ENCODE peak calls at places on chromosomes 1 and 21, in seven cellular contexts. B is NCI-H1105 treated with DMSO at 0.1 percent for 48 hours; J is stimulated activated naive CD8-positive, alpha-beta T cell treated with anti-CD3 and anti-CD28 coated beads, Interleukin-15, Interleukin-2, amounts not matched to agents 100 U/mL and 50 U/mL, for 24 hours; N is HFF-Myc; T is GM23248; D is D341Med; E is renal cortical epithelial cell. O is an unnamed sample.

GRCh38 chr1:176696109-176696508 is 233.1 kb downstream of the PAPPA2 start:
- DNase-seq in B (peak), J (no peak), N (no peak), T (peak), D (no peak), E (peak), O (peak)

GRCh38 chr1:145792484-145792883 is 31.4 kb downstream of the RNF115 start:
- DNase-seq in B (no peak), J (no peak), N (no peak), T (no peak), D (no peak), E (no peak), O (no peak)

GRCh38 chr1:156104065-156104810 is 10.3 kb upstream of the LMNA start:
- DNase-seq in B (peak), J (peak), N (peak), T (peak), D (peak), E (peak), O (peak)

GRCh38 chr1:228174482-228175315 is 9.1 kb downstream of the IBA57 start:
- DNase-seq in B (no peak), J (no peak), N (no peak), T (peak), D (no peak), E (no peak), O (no peak)

GRCh38 chr1:235077571-235078479 is 50.8 kb downstream of the TOMM20 start:
- DNase-seq in B (no peak), J (peak), N (no peak), T (peak), D (no peak), E (peak), O (peak)

GRCh38 chr1:91745649-91746383 is 140.1 kb downstream of the TGFBR3 start:
- DNase-seq in B (peak), J (no peak), N (no peak), T (no peak), D (no peak), E (no peak), O (no peak)

GRCh38 chr1:26540346-26540745 is 10.8 kb downstream of the RPS6KA1 start:
- DNase-seq in B (no peak), J (no peak), N (no peak), T (no peak), D (no peak), E (no peak), O (no peak)

GRCh38 chr1:21906173-21907078 is 30.7 kb downstream of the HSPG2 start:
- DNase-seq in B (no peak), J (no peak), N (no peak), T (peak), D (no peak), E (peak), O (peak)

GRCh38 chr1:28064064-28064463 is 24.3 kb downstream of the EYA3 start:
- DNase-seq in B (no peak), J (no peak), N (peak), T (peak), D (no peak), E (no peak), O (peak)

GRCh38 chr1:156055649-156056048 is 1.1 kb downstream of the LAMTOR2 start:
- DNase-seq in B (no peak), J (no peak), N (no peak), T (peak), D (no peak), E (no peak), O (no peak)

GRCh38 chr1:108007070-108007469 is 42.1 kb upstream of the VAV3 start:
- DNase-seq in B (no peak), J (no peak), N (no peak), T (no peak), D (no peak), E (no peak), O (no peak)

GRCh38 chr21:46189213-46189958 is 5.1 kb upstream of the SPATC1L start:
- DNase-seq in B (no peak), J (no peak), N (no peak), T (peak), D (peak), E (no peak), O (peak)

GRCh38 chr21:33014331-33014730 is 11.4 kb upstream of the OLIG2 start:
- DNase-seq in B (no peak), J (no peak), N (no peak), T (no peak), D (no peak), E (no peak), O (no peak)

GRCh38 chr21:25733859-25734653 is 648 bp downstream of the ATP5PF start:
- DNase-seq in B (peak), J (peak), N (no peak), T (peak), D (peak), E (peak), O (peak)

GRCh38 chr1:204350857-204351573 is 8.7 kb downstream of the PLEKHA6 start:
- DNase-seq in B (peak), J (peak), N (peak), T (peak), D (no peak), E (no peak), O (peak)

GRCh38 chr1:208238710-208239517 is 5.3 kb downstream of the PLXNA2 start:
- DNase-seq in B (peak), J (no peak), N (no peak), T (peak), D (peak), E (no peak), O (peak)

GRCh38 chr1:6459850-6460265 is 6.1 kb downstream of the TNFRSF25 start:
- DNase-seq in B (no peak), J (peak), N (no peak), T (no peak), D (no peak), E (no peak), O (no peak)

GRCh38 chr1:4931486-4931885 is 277.1 kb downstream of the AJAP1 start:
- DNase-seq in B (no peak), J (no peak), N (no peak), T (no peak), D (no peak), E (peak), O (no peak)

GRCh38 chr1:205452364-205452763 is 3.5 kb downstream of the BLACAT1 start:
- DNase-seq in B (no peak), J (no peak), N (no peak), T (no peak), D (no peak), E (no peak), O (no peak)

O was measured in IMR-90.